ENCODE peak calls at places on chromosomes 3 and 15, in eight cellular contexts. One of them, this sample, is unnamed.

GRCh38 chr3:167653750-167654149 is at the start of gene WDR49:
- DNase-seq in endodermal cell: peak
- DNase-seq in H9: peak
- DNase-seq in ovary: no peak
- DNase-seq in activated B cell treated with CpG ODN at 0.5 μM for 24 hours: no peak
- DNase-seq in GM12864: no peak
- DNase-seq in dorsolateral prefrontal cortex: no peak
- DNase-seq in fibroblast of pulmonary artery: peak
- DNase-seq in this sample: no peak

GRCh38 chr3:61452536-61452991 is 108.8 kb upstream of the PTPRG start:
- DNase-seq in ovary: no peak
- DNase-seq in H9: no peak
- DNase-seq in dorsolateral prefrontal cortex: no peak
- DNase-seq in endodermal cell: no peak
- DNase-seq in fibroblast of pulmonary artery: peak
- DNase-seq in activated B cell treated with CpG ODN at 0.5 μM for 24 hours: no peak
- DNase-seq in GM12864: no peak
- DNase-seq in this sample: no peak

GRCh38 chr3:31920310-31920709 is 60.8 kb downstream of the OSBPL10 start:
- DNase-seq in fibroblast of pulmonary artery: no peak
- DNase-seq in activated B cell treated with CpG ODN at 0.5 μM for 24 hours: no peak
- DNase-seq in dorsolateral prefrontal cortex: no peak
- DNase-seq in H9: no peak
- DNase-seq in ovary: no peak
- DNase-seq in endodermal cell: no peak
- DNase-seq in GM12864: no peak
- DNase-seq in this sample: no peak

GRCh38 chr15:89444855-89445254 is 51.5 kb downstream of the RHCG start:
- DNase-seq in ovary: no peak
- DNase-seq in fibroblast of pulmonary artery: no peak
- DNase-seq in endodermal cell: peak
- DNase-seq in dorsolateral prefrontal cortex: no peak
- DNase-seq in GM12864: no peak
- DNase-seq in H9: no peak
- DNase-seq in activated B cell treated with CpG ODN at 0.5 μM for 24 hours: no peak
- DNase-seq in this sample: no peak

GRCh38 chr3:52055537-52056351 is 627 bp downstream of the DUSP7 start:
- DNase-seq in fibroblast of pulmonary artery: peak
- DNase-seq in GM12864: no peak
- DNase-seq in H9: peak
- DNase-seq in dorsolateral prefrontal cortex: no peak
- DNase-seq in ovary: peak
- DNase-seq in endodermal cell: peak
- DNase-seq in activated B cell treated with CpG ODN at 0.5 μM for 24 hours: peak
- DNase-seq in this sample: no peak

GRCh38 chr3:157532529-157533297 is 29.5 kb upstream of the VEPH1 start:
- DNase-seq in fibroblast of pulmonary artery: peak
- DNase-seq in activated B cell treated with CpG ODN at 0.5 μM for 24 hours: no peak
- DNase-seq in ovary: no peak
- DNase-seq in H9: peak
- DNase-seq in dorsolateral prefrontal cortex: no peak
- DNase-seq in GM12864: no peak
- DNase-seq in endodermal cell: peak
- DNase-seq in this sample: no peak

GRCh38 chr3:64591606-64592005 is 96.2 kb downstream of the ADAMTS9 start:
- DNase-seq in ovary: no peak
- DNase-seq in GM12864: no peak
- DNase-seq in H9: no peak
- DNase-seq in activated B cell treated with CpG ODN at 0.5 μM for 24 hours: no peak
- DNase-seq in fibroblast of pulmonary artery: no peak
- DNase-seq in dorsolateral prefrontal cortex: no peak
- DNase-seq in endodermal cell: no peak
- DNase-seq in this sample: no peak

GRCh38 chr3:196782496-196782895 is 42.8 kb downstream of the PAK2 start:
- DNase-seq in GM12864: no peak
- DNase-seq in H9: no peak
- DNase-seq in fibroblast of pulmonary artery: no peak
- DNase-seq in ovary: no peak
- DNase-seq in dorsolateral prefrontal cortex: no peak
- DNase-seq in endodermal cell: no peak
- DNase-seq in activated B cell treated with CpG ODN at 0.5 μM for 24 hours: no peak
- DNase-seq in this sample: no peak

GRCh38 chr3:45560270-45561020 is 34.1 kb upstream of the LIMD1 start:
- DNase-seq in GM12864: no peak
- DNase-seq in activated B cell treated with CpG ODN at 0.5 μM for 24 hours: no peak
- DNase-seq in endodermal cell: peak
- DNase-seq in fibroblast of pulmonary artery: peak
- DNase-seq in dorsolateral prefrontal cortex: peak
- DNase-seq in H9: no peak
- DNase-seq in ovary: peak
- DNase-seq in this sample: no peak

GRCh38 chr15:34853001-34853758 is 57.8 kb upstream of the ACTC1 start:
- DNase-seq in activated B cell treated with CpG ODN at 0.5 μM for 24 hours: no peak
- DNase-seq in endodermal cell: no peak
- DNase-seq in GM12864: no peak
- DNase-seq in H9: no peak
- DNase-seq in dorsolateral prefrontal cortex: no peak
- DNase-seq in fibroblast of pulmonary artery: peak
- DNase-seq in ovary: no peak
- DNase-seq in this sample: no peak

GRCh38 chr15:48298914-48299313 is 32.3 kb upstream of the DUT start:
- DNase-seq in GM12864: no peak
- DNase-seq in H9: no peak
- DNase-seq in endodermal cell: no peak
- DNase-seq in activated B cell treated with CpG ODN at 0.5 μM for 24 hours: no peak
- DNase-seq in ovary: no peak
- DNase-seq in dorsolateral prefrontal cortex: no peak
- DNase-seq in fibroblast of pulmonary artery: no peak
- DNase-seq in this sample: no peak

GRCh38 chr15:59543721-59544547 is 67.6 kb upstream of the GCNT3 start:
- DNase-seq in activated B cell treated with CpG ODN at 0.5 μM for 24 hours: no peak
- DNase-seq in ovary: no peak
- DNase-seq in H9: no peak
- DNase-seq in dorsolateral prefrontal cortex: no peak
- DNase-seq in GM12864: peak
- DNase-seq in endodermal cell: no peak
- DNase-seq in fibroblast of pulmonary artery: no peak
- DNase-seq in this sample: no peak

DNA sequence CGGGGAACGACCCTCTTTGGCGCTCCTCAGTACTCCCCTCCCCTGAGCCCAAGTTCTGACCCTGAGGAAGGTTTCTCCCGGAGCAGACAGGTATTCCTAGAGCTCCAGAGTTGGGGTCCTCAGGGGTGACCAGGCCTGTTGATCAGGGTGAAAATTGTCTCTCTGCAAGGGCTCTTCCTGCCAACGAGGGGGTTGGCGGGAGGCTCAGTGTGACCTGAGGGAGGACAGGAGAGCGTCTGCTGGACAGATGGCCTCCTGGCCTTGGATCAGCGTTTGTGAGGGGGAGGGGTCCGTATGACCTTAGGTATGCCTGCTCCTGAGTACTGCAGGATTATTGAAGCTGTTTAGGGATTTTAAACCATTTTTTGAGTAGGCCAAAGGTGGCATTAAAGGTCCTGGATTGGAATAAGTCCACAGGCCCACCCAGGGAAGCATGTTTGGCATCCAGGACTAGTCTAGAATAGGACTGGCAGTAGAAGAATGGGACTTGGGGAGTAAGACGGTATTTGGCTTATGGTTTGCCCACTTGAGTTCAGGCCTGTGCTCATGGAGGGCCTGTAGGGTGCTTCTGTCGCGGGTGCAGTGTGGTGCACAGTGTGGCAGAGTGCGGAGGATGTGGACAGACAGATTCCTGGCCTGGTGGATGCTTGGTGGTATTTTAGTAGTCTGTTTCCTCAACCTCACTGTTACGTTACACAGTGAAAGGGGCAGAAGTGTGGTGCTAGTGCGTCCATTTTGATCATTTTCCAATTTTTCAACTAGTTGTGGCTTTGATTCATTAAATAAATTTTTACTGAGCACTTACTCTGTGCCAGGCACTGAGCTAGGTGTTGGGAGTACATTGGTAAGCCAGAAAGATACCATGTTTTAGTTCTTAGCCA is 959 bp downstream of the ZNF592 start:
- DNase-seq in dorsolateral prefrontal cortex: no peak
- DNase-seq in fibroblast of pulmonary artery: peak
- DNase-seq in ovary: peak
- DNase-seq in endodermal cell: peak
- DNase-seq in GM12864: no peak
- DNase-seq in activated B cell treated with CpG ODN at 0.5 μM for 24 hours: peak
- DNase-seq in H9: peak
- DNase-seq in this sample: peak
- TF ChIP-seq CTCF in dorsolateral prefrontal cortex: no peak
- TF ChIP-seq CTCF in fibroblast of pulmonary artery: peak
- TF ChIP-seq CTCF in ovary: no peak
- TF ChIP-seq CTCF in endodermal cell: no peak
- TF ChIP-seq CTCF in GM12864: peak
- TF ChIP-seq CTCF in activated B cell treated with CpG ODN at 0.5 μM for 24 hours: no peak
- TF ChIP-seq CTCF in H9: no peak
- TF ChIP-seq CTCF in this sample: no peak

GRCh38 chr3:174253940-174254339 is 605.2 kb upstream of the NAALADL2 start:
- DNase-seq in activated B cell treated with CpG ODN at 0.5 μM for 24 hours: no peak
- DNase-seq in dorsolateral prefrontal cortex: no peak
- DNase-seq in ovary: no peak
- DNase-seq in endodermal cell: no peak
- DNase-seq in GM12864: no peak
- DNase-seq in fibroblast of pulmonary artery: no peak
- DNase-seq in H9: no peak
- DNase-seq in this sample: no peak
- TF ChIP-seq CTCF in activated B cell treated with CpG ODN at 0.5 μM for 24 hours: no peak
- TF ChIP-seq CTCF in dorsolateral prefrontal cortex: no peak
- TF ChIP-seq CTCF in ovary: no peak
- TF ChIP-seq CTCF in endodermal cell: no peak
- TF ChIP-seq CTCF in GM12864: no peak
- TF ChIP-seq CTCF in fibroblast of pulmonary artery: no peak
- TF ChIP-seq CTCF in H9: no peak
- TF ChIP-seq CTCF in this sample: no peak

DNA sequence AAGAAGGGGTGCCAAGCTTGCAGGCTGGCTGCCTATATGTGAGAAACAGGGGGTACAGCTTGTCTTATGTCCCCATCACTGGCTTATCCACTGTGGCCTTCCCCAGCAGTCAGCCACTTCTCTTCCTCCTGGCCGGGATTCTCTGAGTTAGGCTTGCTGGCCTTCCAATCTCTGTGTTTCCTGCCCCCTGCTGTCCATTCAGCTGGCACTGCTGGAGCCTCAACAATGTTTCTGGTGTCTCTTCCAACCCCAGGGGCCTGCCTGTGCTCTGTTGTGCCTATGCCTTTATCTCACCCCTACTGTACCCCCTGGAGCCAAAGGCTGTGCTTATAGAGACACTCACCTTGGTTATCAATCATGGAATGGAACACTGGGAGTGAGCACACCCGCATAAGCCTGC is 36.5 kb downstream of the ANAPC13 start:
- DNase-seq in ovary: no peak
- DNase-seq in endodermal cell: peak
- DNase-seq in GM12864: no peak
- DNase-seq in dorsolateral prefrontal cortex: peak
- DNase-seq in activated B cell treated with CpG ODN at 0.5 μM for 24 hours: no peak
- DNase-seq in H9: peak
- DNase-seq in fibroblast of pulmonary artery: peak
- DNase-seq in this sample: no peak
- TF ChIP-seq CTCF in ovary: no peak
- TF ChIP-seq CTCF in endodermal cell: peak
- TF ChIP-seq CTCF in GM12864: peak
- TF ChIP-seq CTCF in dorsolateral prefrontal cortex: peak
- TF ChIP-seq CTCF in activated B cell treated with CpG ODN at 0.5 μM for 24 hours: no peak
- TF ChIP-seq CTCF in H9: peak
- TF ChIP-seq CTCF in fibroblast of pulmonary artery: peak
- TF ChIP-seq CTCF in this sample: no peak

GRCh38 chr3:57252404-57252803 is 24.9 kb downstream of the APPL1 start:
- DNase-seq in dorsolateral prefrontal cortex: no peak
- DNase-seq in fibroblast of pulmonary artery: no peak
- DNase-seq in endodermal cell: no peak
- DNase-seq in activated B cell treated with CpG ODN at 0.5 μM for 24 hours: no peak
- DNase-seq in ovary: no peak
- DNase-seq in GM12864: no peak
- DNase-seq in H9: no peak
- DNase-seq in this sample: no peak

GRCh38 chr3:57261119-57261518 is 31.4 kb downstream of the ASB14 start:
- DNase-seq in H9: no peak
- DNase-seq in fibroblast of pulmonary artery: no peak
- DNase-seq in dorsolateral prefrontal cortex: no peak
- DNase-seq in activated B cell treated with CpG ODN at 0.5 μM for 24 hours: no peak
- DNase-seq in endodermal cell: no peak
- DNase-seq in GM12864: no peak
- DNase-seq in ovary: no peak
- DNase-seq in this sample: no peak

GRCh38 chr3:57261929-57262328 is 30.6 kb downstream of the ASB14 start:
- DNase-seq in dorsolateral prefrontal cortex: no peak
- DNase-seq in fibroblast of pulmonary artery: no peak
- DNase-seq in endodermal cell: no peak
- DNase-seq in ovary: no peak
- DNase-seq in activated B cell treated with CpG ODN at 0.5 μM for 24 hours: no peak
- DNase-seq in H9: no peak
- DNase-seq in GM12864: no peak
- DNase-seq in this sample: no peak

GRCh38 chr3:57257678-57258077 is 30.1 kb downstream of the APPL1 start:
- DNase-seq in fibroblast of pulmonary artery: no peak
- DNase-seq in dorsolateral prefrontal cortex: no peak
- DNase-seq in ovary: no peak
- DNase-seq in endodermal cell: no peak
- DNase-seq in GM12864: no peak
- DNase-seq in activated B cell treated with CpG ODN at 0.5 μM for 24 hours: no peak
- DNase-seq in H9: no peak
- DNase-seq in this sample: no peak

DNA sequence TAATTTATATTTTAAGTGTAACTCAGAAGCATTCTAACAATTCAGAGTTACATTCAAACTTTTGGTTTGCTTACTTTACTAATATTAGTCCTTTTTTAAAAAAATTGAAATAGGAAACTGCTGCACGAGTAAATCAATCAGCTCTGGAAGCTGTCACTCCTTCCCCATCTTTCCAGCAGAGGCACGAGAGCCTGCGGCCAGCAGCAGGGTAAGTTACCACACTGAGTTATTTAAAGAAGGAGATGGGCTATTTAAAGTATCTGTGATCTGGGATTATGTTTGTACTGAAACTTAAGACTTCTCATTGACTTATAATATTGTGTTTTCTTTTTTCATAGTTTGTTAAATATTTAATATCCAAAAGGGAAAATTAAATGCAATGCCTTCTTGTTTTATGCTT is 29.3 kb downstream of the APPL1 start:
- DNase-seq in H9: no peak
- DNase-seq in fibroblast of pulmonary artery: no peak
- DNase-seq in activated B cell treated with CpG ODN at 0.5 μM for 24 hours: no peak
- DNase-seq in GM12864: no peak
- DNase-seq in dorsolateral prefrontal cortex: no peak
- DNase-seq in endodermal cell: no peak
- DNase-seq in ovary: no peak
- DNase-seq in this sample: no peak
- TF ChIP-seq CTCF in H9: no peak
- TF ChIP-seq CTCF in fibroblast of pulmonary artery: no peak
- TF ChIP-seq CTCF in activated B cell treated with CpG ODN at 0.5 μM for 24 hours: no peak
- TF ChIP-seq CTCF in GM12864: no peak
- TF ChIP-seq CTCF in dorsolateral prefrontal cortex: no peak
- TF ChIP-seq CTCF in endodermal cell: no peak
- TF ChIP-seq CTCF in ovary: no peak
- TF ChIP-seq CTCF in this sample: no peak